ENCODE peak calls at places on chromosomes 13 and 19, in five cellular contexts. One of them, this sample, is unnamed. For H3K36me3, the result is how much of the 10 kb centered on the place peaks cover.

GRCh38 chr19:45455707-45456499 is 11.9 kb upstream of the FOSB start:
- DNase-seq in effector memory CD4-positive, alpha-beta T cell: peak
- DNase-seq in IMR-90: peak
- DNase-seq in CD8-positive, alpha-beta memory T cell: peak
- DNase-seq in Karpas-422: no peak
- DNase-seq in this sample: peak

GRCh38 chr19:31064486-31064885 is 284.8 kb downstream of the TSHZ3 start:
- DNase-seq in CD8-positive, alpha-beta memory T cell: no peak
- DNase-seq in effector memory CD4-positive, alpha-beta T cell: no peak
- DNase-seq in IMR-90: no peak
- DNase-seq in Karpas-422: no peak
- DNase-seq in this sample: no peak

GRCh38 chr13:46010148-46010547 is 42.4 kb downstream of the ZC3H13 start:
- DNase-seq in Karpas-422: no peak
- DNase-seq in effector memory CD4-positive, alpha-beta T cell: no peak
- DNase-seq in IMR-90: no peak
- DNase-seq in CD8-positive, alpha-beta memory T cell: no peak
- DNase-seq in this sample: no peak

GRCh38 chr19:50569938-50570540 is 1.8 kb upstream of the LRRC4B start:
- DNase-seq in effector memory CD4-positive, alpha-beta T cell: no peak
- DNase-seq in Karpas-422: no peak
- DNase-seq in IMR-90: no peak
- DNase-seq in CD8-positive, alpha-beta memory T cell: no peak
- DNase-seq in this sample: no peak

GRCh38 chr13:74329978-74330377 is 195.8 kb upstream of the KLF12 start:
- DNase-seq in CD8-positive, alpha-beta memory T cell: no peak
- DNase-seq in effector memory CD4-positive, alpha-beta T cell: no peak
- DNase-seq in Karpas-422: no peak
- DNase-seq in IMR-90: no peak
- DNase-seq in this sample: no peak

GRCh38 chr13:60286707-60287106 is 110.3 kb upstream of the TDRD3 start:
- DNase-seq in CD8-positive, alpha-beta memory T cell: no peak
- DNase-seq in Karpas-422: no peak
- DNase-seq in IMR-90: no peak
- DNase-seq in effector memory CD4-positive, alpha-beta T cell: no peak
- DNase-seq in this sample: no peak

GRCh38 chr19:57719901-57720519 is 7.4 kb downstream of the ZNF671 start:
- DNase-seq in CD8-positive, alpha-beta memory T cell: no peak
- DNase-seq in effector memory CD4-positive, alpha-beta T cell: no peak
- DNase-seq in IMR-90: no peak
- DNase-seq in Karpas-422: no peak
- DNase-seq in this sample: no peak

GRCh38 chr13:92390217-92390616 is 836.4 kb upstream of the GPC6 start:
- DNase-seq in effector memory CD4-positive, alpha-beta T cell: no peak
- DNase-seq in Karpas-422: no peak
- DNase-seq in CD8-positive, alpha-beta memory T cell: no peak
- DNase-seq in IMR-90: no peak
- DNase-seq in this sample: no peak

GRCh38 chr13:29362849-29363604 is 232.5 kb downstream of the SLC7A1 start:
- DNase-seq in Karpas-422: peak
- DNase-seq in CD8-positive, alpha-beta memory T cell: peak
- DNase-seq in effector memory CD4-positive, alpha-beta T cell: no peak
- DNase-seq in IMR-90: peak
- DNase-seq in this sample: peak

GRCh38 chr19:49642488-49643035 is 553 bp downstream of the SCAF1 start:
- DNase-seq in IMR-90: no peak
- DNase-seq in CD8-positive, alpha-beta memory T cell: no peak
- DNase-seq in Karpas-422: peak
- DNase-seq in effector memory CD4-positive, alpha-beta T cell: no peak
- DNase-seq in this sample: no peak

GRCh38 chr19:10682397-10683063 is 18.7 kb upstream of the QTRT1 start:
- DNase-seq in Karpas-422: no peak
- DNase-seq in CD8-positive, alpha-beta memory T cell: no peak
- DNase-seq in effector memory CD4-positive, alpha-beta T cell: no peak
- DNase-seq in IMR-90: no peak
- DNase-seq in this sample: no peak

DNA sequence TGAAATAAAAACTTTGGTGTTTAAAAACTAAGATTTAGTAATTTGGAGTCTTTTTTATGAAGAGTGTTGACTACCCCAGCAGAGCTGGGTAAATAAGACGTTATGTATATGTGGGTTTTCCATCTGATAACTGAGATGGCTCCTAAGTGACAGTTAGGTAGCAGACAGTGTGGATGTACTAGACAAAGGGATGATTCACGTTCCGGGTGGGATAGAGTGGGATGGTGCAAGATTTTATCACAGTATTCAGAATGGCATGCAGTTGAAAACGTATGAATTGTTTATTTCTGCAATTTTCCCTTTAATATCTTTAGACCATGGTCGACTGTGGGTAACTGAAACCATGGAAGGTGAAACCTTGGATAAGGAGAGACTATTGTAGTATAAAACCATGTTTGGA is 50.4 kb downstream of the NAA16 start:
- DNase-seq in effector memory CD4-positive, alpha-beta T cell: no peak
- DNase-seq in Karpas-422: no peak
- DNase-seq in CD8-positive, alpha-beta memory T cell: no peak
- DNase-seq in IMR-90: peak
- DNase-seq in this sample: no peak
- H3K36me3 ChIP-seq in effector memory CD4-positive, alpha-beta T cell: under half
- H3K36me3 ChIP-seq in Karpas-422: half or more
- H3K36me3 ChIP-seq in CD8-positive, alpha-beta memory T cell: under half
- H3K36me3 ChIP-seq in IMR-90: under half
- H3K36me3 ChIP-seq in this sample: under half

GRCh38 chr19:5122121-5122400 is 153.1 kb downstream of the KDM4B start:
- DNase-seq in effector memory CD4-positive, alpha-beta T cell: no peak
- DNase-seq in Karpas-422: no peak
- DNase-seq in CD8-positive, alpha-beta memory T cell: no peak
- DNase-seq in IMR-90: no peak
- DNase-seq in this sample: no peak

GRCh38 chr19:5120833-5121232 is 151.9 kb downstream of the KDM4B start:
- DNase-seq in CD8-positive, alpha-beta memory T cell: no peak
- DNase-seq in Karpas-422: no peak
- DNase-seq in effector memory CD4-positive, alpha-beta T cell: no peak
- DNase-seq in IMR-90: no peak
- DNase-seq in this sample: no peak

GRCh38 chr19:5121286-5122120 is 152.6 kb downstream of the KDM4B start:
- DNase-seq in CD8-positive, alpha-beta memory T cell: no peak
- DNase-seq in effector memory CD4-positive, alpha-beta T cell: no peak
- DNase-seq in IMR-90: no peak
- DNase-seq in Karpas-422: no peak
- DNase-seq in this sample: no peak

GRCh38 chr19:5119297-5119998 is 150.5 kb downstream of the KDM4B start:
- DNase-seq in Karpas-422: no peak
- DNase-seq in effector memory CD4-positive, alpha-beta T cell: no peak
- DNase-seq in IMR-90: no peak
- DNase-seq in CD8-positive, alpha-beta memory T cell: no peak
- DNase-seq in this sample: no peak

GRCh38 chr19:5120321-5120720 is 151.4 kb downstream of the KDM4B start:
- DNase-seq in IMR-90: no peak
- DNase-seq in effector memory CD4-positive, alpha-beta T cell: no peak
- DNase-seq in Karpas-422: no peak
- DNase-seq in CD8-positive, alpha-beta memory T cell: no peak
- DNase-seq in this sample: no peak
- H3K36me3 ChIP-seq in IMR-90: under half
- H3K36me3 ChIP-seq in effector memory CD4-positive, alpha-beta T cell: under half
- H3K36me3 ChIP-seq in Karpas-422: under half
- H3K36me3 ChIP-seq in CD8-positive, alpha-beta memory T cell: under half
- H3K36me3 ChIP-seq in this sample: under half

GRCh38 chr19:3538258-3538929 is 580 bp upstream of the TEKTIP1 start:
- DNase-seq in CD8-positive, alpha-beta memory T cell: no peak
- DNase-seq in effector memory CD4-positive, alpha-beta T cell: no peak
- DNase-seq in Karpas-422: no peak
- DNase-seq in IMR-90: no peak
- DNase-seq in this sample: peak

GRCh38 chr19:3537101-3537437 is 1.9 kb upstream of the TEKTIP1 start:
- DNase-seq in effector memory CD4-positive, alpha-beta T cell: no peak
- DNase-seq in IMR-90: no peak
- DNase-seq in CD8-positive, alpha-beta memory T cell: no peak
- DNase-seq in Karpas-422: no peak
- DNase-seq in this sample: no peak

GRCh38 chr19:3537438-3538240 is 1.3 kb upstream of the TEKTIP1 start:
- DNase-seq in effector memory CD4-positive, alpha-beta T cell: no peak
- DNase-seq in CD8-positive, alpha-beta memory T cell: no peak
- DNase-seq in Karpas-422: peak
- DNase-seq in IMR-90: no peak
- DNase-seq in this sample: no peak

GRCh38 chr19:3535235-3535921 is 3.6 kb upstream of the TEKTIP1 start:
- DNase-seq in effector memory CD4-positive, alpha-beta T cell: no peak
- DNase-seq in CD8-positive, alpha-beta memory T cell: no peak
- DNase-seq in Karpas-422: no peak
- DNase-seq in IMR-90: no peak
- DNase-seq in this sample: no peak

GRCh38 chr19:3536429-3537100 is 2.4 kb upstream of the TEKTIP1 start:
- DNase-seq in CD8-positive, alpha-beta memory T cell: no peak
- DNase-seq in Karpas-422: no peak
- DNase-seq in IMR-90: no peak
- DNase-seq in effector memory CD4-positive, alpha-beta T cell: no peak
- DNase-seq in this sample: no peak
- H3K36me3 ChIP-seq in CD8-positive, alpha-beta memory T cell: under half
- H3K36me3 ChIP-seq in Karpas-422: under half
- H3K36me3 ChIP-seq in IMR-90: under half
- H3K36me3 ChIP-seq in effector memory CD4-positive, alpha-beta T cell: half or more
- H3K36me3 ChIP-seq in this sample: under half

DNA sequence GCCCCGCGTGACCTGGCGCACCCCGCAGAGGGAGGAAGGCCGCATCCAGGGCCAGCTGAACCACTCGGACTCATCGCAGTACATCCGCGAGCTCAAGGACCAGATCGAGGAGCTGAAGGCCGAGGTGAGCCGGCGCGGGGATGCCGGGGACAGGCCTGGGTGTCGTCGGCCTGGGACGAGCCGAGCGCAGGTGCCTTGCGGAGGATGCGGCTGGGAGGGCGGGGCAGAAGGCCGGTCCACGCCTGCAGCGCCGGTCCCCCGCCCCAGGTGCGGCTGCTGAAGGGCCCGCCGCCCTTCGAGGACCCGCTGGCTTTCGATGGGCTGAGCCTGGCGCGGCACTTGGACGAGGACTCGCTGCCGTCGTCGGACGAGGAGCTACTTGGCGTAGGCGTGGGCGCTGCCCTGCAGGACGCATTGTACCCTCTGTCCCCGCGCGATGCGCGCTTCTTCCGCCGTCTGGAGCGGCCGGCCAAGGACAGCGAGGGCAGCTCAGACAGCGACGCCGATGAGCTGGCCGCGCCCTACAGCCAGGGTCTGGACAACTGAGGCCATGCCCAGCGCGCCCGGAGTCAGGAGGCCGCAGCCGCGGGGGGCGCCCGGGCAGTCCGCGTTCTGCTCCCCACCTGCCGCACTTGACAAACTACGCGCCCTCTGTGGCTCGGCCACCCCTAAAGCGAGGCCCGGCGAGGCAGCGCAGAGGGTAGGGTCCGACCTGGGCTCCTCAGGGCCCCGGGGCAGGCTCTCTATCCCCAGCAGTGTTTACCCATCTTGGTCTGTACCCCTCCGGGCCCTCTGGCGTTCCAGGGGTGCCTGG is 10.8 kb downstream of the PRR36 start:
- DNase-seq in effector memory CD4-positive, alpha-beta T cell: no peak
- DNase-seq in IMR-90: no peak
- DNase-seq in CD8-positive, alpha-beta memory T cell: no peak
- DNase-seq in Karpas-422: no peak
- DNase-seq in this sample: no peak
- H3K36me3 ChIP-seq in effector memory CD4-positive, alpha-beta T cell: under half
- H3K36me3 ChIP-seq in IMR-90: under half
- H3K36me3 ChIP-seq in CD8-positive, alpha-beta memory T cell: under half
- H3K36me3 ChIP-seq in Karpas-422: under half
- H3K36me3 ChIP-seq in this sample: under half

GRCh38 chr13:20990910-20991525 is 70.4 kb downstream of the LATS2 start:
- DNase-seq in effector memory CD4-positive, alpha-beta T cell: no peak
- DNase-seq in IMR-90: no peak
- DNase-seq in CD8-positive, alpha-beta memory T cell: no peak
- DNase-seq in Karpas-422: no peak
- DNase-seq in this sample: no peak

GRCh38 chr13:20988909-20989735 is 72.3 kb downstream of the LATS2 start:
- DNase-seq in CD8-positive, alpha-beta memory T cell: no peak
- DNase-seq in IMR-90: no peak
- DNase-seq in effector memory CD4-positive, alpha-beta T cell: no peak
- DNase-seq in Karpas-422: no peak
- DNase-seq in this sample: no peak

GRCh38 chr13:20984879-20985278 is 76.5 kb downstream of the LATS2 start:
- DNase-seq in IMR-90: peak
- DNase-seq in CD8-positive, alpha-beta memory T cell: no peak
- DNase-seq in effector memory CD4-positive, alpha-beta T cell: no peak
- DNase-seq in Karpas-422: no peak
- DNase-seq in this sample: no peak

GRCh38 chr13:20989883-20990282 is 71.5 kb downstream of the LATS2 start:
- DNase-seq in CD8-positive, alpha-beta memory T cell: no peak
- DNase-seq in Karpas-422: no peak
- DNase-seq in IMR-90: no peak
- DNase-seq in effector memory CD4-positive, alpha-beta T cell: no peak
- DNase-seq in this sample: no peak

DNA sequence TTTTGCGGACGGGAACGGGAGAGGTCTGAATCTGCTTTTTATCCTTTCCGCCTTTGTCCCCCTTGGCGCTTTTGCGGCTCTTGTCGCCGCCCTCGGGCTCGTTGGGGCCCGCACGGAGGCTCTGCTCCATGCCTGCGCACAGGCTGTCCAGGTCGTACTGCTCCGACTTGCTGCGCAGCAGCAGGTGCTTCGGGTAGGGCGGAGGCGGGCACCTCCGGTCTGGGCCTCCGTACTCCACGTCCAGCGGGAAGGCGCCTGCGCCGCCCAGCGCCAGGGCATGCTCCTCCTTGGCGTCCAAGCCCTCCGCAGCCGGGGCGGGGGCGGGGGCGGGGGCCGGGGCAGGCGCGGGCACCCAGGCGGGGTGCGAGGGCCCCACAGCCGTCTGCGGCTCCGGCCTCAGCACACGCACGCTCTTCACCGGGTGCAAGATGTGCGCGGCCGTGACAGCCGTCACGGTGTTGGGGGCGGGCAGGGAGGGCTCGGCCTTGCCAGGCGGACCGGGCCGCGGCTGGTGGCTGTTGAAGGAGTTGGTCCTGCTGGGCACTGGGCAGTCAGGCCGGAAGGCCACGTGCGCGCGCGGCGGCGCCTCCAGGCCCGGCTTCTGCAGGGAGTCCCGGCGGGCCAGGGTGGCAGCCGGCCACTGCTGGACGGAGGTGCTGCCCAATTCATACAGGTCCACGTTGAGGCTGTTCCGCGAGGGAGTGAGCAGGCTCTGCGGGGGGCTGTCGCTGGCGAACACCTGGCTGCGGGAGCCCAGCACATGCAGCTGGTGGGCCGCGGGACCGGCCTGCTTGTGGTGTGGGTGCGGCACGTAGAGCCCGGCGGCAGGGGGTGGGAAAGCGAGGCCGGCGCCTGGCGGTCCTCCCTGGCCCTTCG is 73.1 kb downstream of the LATS2 start:
- DNase-seq in IMR-90: no peak
- DNase-seq in effector memory CD4-positive, alpha-beta T cell: no peak
- DNase-seq in CD8-positive, alpha-beta memory T cell: no peak
- DNase-seq in Karpas-422: no peak
- DNase-seq in this sample: no peak
- H3K36me3 ChIP-seq in IMR-90: half or more
- H3K36me3 ChIP-seq in effector memory CD4-positive, alpha-beta T cell: under half
- H3K36me3 ChIP-seq in CD8-positive, alpha-beta memory T cell: under half
- H3K36me3 ChIP-seq in Karpas-422: under half
- H3K36me3 ChIP-seq in this sample: under half

GRCh38 chr19:35271546-35271945 is 2.8 kb downstream of the USF2 start:
- DNase-seq in CD8-positive, alpha-beta memory T cell: no peak
- DNase-seq in IMR-90: no peak
- DNase-seq in effector memory CD4-positive, alpha-beta T cell: no peak
- DNase-seq in Karpas-422: no peak
- DNase-seq in this sample: no peak
- H3K36me3 ChIP-seq in CD8-positive, alpha-beta memory T cell: under half
- H3K36me3 ChIP-seq in IMR-90: under half
- H3K36me3 ChIP-seq in effector memory CD4-positive, alpha-beta T cell: under half
- H3K36me3 ChIP-seq in Karpas-422: under half
- H3K36me3 ChIP-seq in this sample: under half

This sample was measured in GM06990.